ENCODE peak calls at places on chromosomes 12 and 14, in ten cellular contexts. One of them, this sample, is unnamed.

GRCh38 chr12:52280319-52280795 is 5.9 kb downstream of the KRT86 start:
- DNase-seq in small intestine: no peak
- DNase-seq in cerebellum: no peak
- DNase-seq in HuH-7.5: no peak
- DNase-seq in NCI-H2081: no peak
- DNase-seq in T-cell: no peak
- DNase-seq in RWPE1: peak; percentile 93
- DNase-seq in fibroblast of the conjunctiva: peak; percentile 96
- DNase-seq in endothelial cell: no peak
- DNase-seq in HFFc6: peak; percentile 90
- DNase-seq in this sample: no peak

GRCh38 chr12:85413266-85413665 is 133.2 kb downstream of the ALX1 start:
- DNase-seq in RWPE1: no peak
- DNase-seq in small intestine: no peak
- DNase-seq in T-cell: no peak
- DNase-seq in cerebellum: no peak
- DNase-seq in fibroblast of the conjunctiva: no peak
- DNase-seq in NCI-H2081: no peak
- DNase-seq in HFFc6: no peak
- DNase-seq in HuH-7.5: no peak
- DNase-seq in endothelial cell: no peak
- DNase-seq in this sample: no peak

GRCh38 chr12:94150483-94151225 is 2.3 kb downstream of the PLXNC1 start:
- DNase-seq in cerebellum: peak; percentile 50
- DNase-seq in endothelial cell: no peak
- DNase-seq in fibroblast of the conjunctiva: no peak
- DNase-seq in small intestine: no peak
- DNase-seq in HFFc6: no peak
- DNase-seq in RWPE1: no peak
- DNase-seq in HuH-7.5: peak; percentile 72
- DNase-seq in T-cell: peak; percentile 15
- DNase-seq in NCI-H2081: peak; percentile 26
- DNase-seq in this sample: peak; percentile 61

GRCh38 chr12:30989754-30990153 is 63.2 kb downstream of the TSPAN11 start:
- DNase-seq in cerebellum: peak; percentile 91
- DNase-seq in T-cell: no peak
- DNase-seq in HFFc6: peak; percentile 6
- DNase-seq in small intestine: peak; percentile 45
- DNase-seq in HuH-7.5: peak; percentile 54
- DNase-seq in endothelial cell: peak; percentile 44
- DNase-seq in fibroblast of the conjunctiva: no peak
- DNase-seq in RWPE1: no peak
- DNase-seq in NCI-H2081: peak; percentile 69
- DNase-seq in this sample: peak; percentile 82

GRCh38 chr14:24329736-24330135 is 5.1 kb downstream of the ADCY4 start:
- DNase-seq in HuH-7.5: no peak
- DNase-seq in HFFc6: no peak
- DNase-seq in RWPE1: no peak
- DNase-seq in endothelial cell: no peak
- DNase-seq in NCI-H2081: no peak
- DNase-seq in T-cell: peak; percentile 82
- DNase-seq in cerebellum: no peak
- DNase-seq in small intestine: peak; percentile 52
- DNase-seq in fibroblast of the conjunctiva: no peak
- DNase-seq in this sample: no peak

GRCh38 chr12:14076538-14076937 is 95.1 kb upstream of the GRIN2B start:
- DNase-seq in endothelial cell: no peak
- DNase-seq in fibroblast of the conjunctiva: no peak
- DNase-seq in cerebellum: no peak
- DNase-seq in HuH-7.5: no peak
- DNase-seq in HFFc6: no peak
- DNase-seq in RWPE1: no peak
- DNase-seq in NCI-H2081: no peak
- DNase-seq in T-cell: no peak
- DNase-seq in small intestine: no peak
- DNase-seq in this sample: no peak

GRCh38 chr12:57864811-57865751 is 18.6 kb upstream of the CTDSP2 start:
- DNase-seq in cerebellum: peak; percentile 51
- DNase-seq in RWPE1: peak; percentile 86
- DNase-seq in endothelial cell: peak; percentile 68
- DNase-seq in HFFc6: peak; percentile 59
- DNase-seq in T-cell: no peak
- DNase-seq in NCI-H2081: no peak
- DNase-seq in small intestine: peak; percentile 67
- DNase-seq in fibroblast of the conjunctiva: peak; percentile 62
- DNase-seq in HuH-7.5: peak; percentile 87
- DNase-seq in this sample: no peak

GRCh38 chr14:54739514-54739913 is 163.1 kb downstream of the GCH1 start:
- DNase-seq in NCI-H2081: no peak
- DNase-seq in T-cell: no peak
- DNase-seq in cerebellum: no peak
- DNase-seq in small intestine: no peak
- DNase-seq in RWPE1: no peak
- DNase-seq in HuH-7.5: no peak
- DNase-seq in HFFc6: no peak
- DNase-seq in endothelial cell: no peak
- DNase-seq in fibroblast of the conjunctiva: no peak
- DNase-seq in this sample: no peak

GRCh38 chr12:95185834-95186233 is 31.4 kb downstream of the FGD6 start:
- DNase-seq in RWPE1: no peak
- DNase-seq in cerebellum: no peak
- DNase-seq in fibroblast of the conjunctiva: no peak
- DNase-seq in HuH-7.5: no peak
- DNase-seq in T-cell: no peak
- DNase-seq in endothelial cell: no peak
- DNase-seq in NCI-H2081: no peak
- DNase-seq in small intestine: no peak
- DNase-seq in HFFc6: no peak
- DNase-seq in this sample: no peak

GRCh38 chr14:106551265-106551664 is 1024.9 kb downstream of the TMEM121 start:
- DNase-seq in small intestine: peak; percentile 8
- DNase-seq in HFFc6: no peak
- DNase-seq in RWPE1: no peak
- DNase-seq in HuH-7.5: no peak
- DNase-seq in endothelial cell: no peak
- DNase-seq in cerebellum: no peak
- DNase-seq in NCI-H2081: no peak
- DNase-seq in T-cell: no peak
- DNase-seq in fibroblast of the conjunctiva: no peak
- DNase-seq in this sample: no peak

GRCh38 chr12:40144023-40144422 is 38.1 kb upstream of the SLC2A13 start:
- DNase-seq in HuH-7.5: no peak
- DNase-seq in small intestine: no peak
- DNase-seq in fibroblast of the conjunctiva: no peak
- DNase-seq in cerebellum: no peak
- DNase-seq in T-cell: no peak
- DNase-seq in NCI-H2081: no peak
- DNase-seq in RWPE1: no peak
- DNase-seq in endothelial cell: no peak
- DNase-seq in HFFc6: no peak
- DNase-seq in this sample: no peak

GRCh38 chr14:63499701-63500250 is 43.4 kb downstream of the PPP2R5E start:
- DNase-seq in RWPE1: no peak
- DNase-seq in HFFc6: peak; percentile 30
- DNase-seq in HuH-7.5: no peak
- DNase-seq in endothelial cell: no peak
- DNase-seq in small intestine: no peak
- DNase-seq in fibroblast of the conjunctiva: peak; percentile 14
- DNase-seq in cerebellum: no peak
- DNase-seq in T-cell: no peak
- DNase-seq in NCI-H2081: no peak
- DNase-seq in this sample: no peak

GRCh38 chr12:43742106-43742505 is 16.5 kb downstream of the PUS7L start:
- DNase-seq in endothelial cell: no peak
- DNase-seq in NCI-H2081: no peak
- DNase-seq in cerebellum: no peak
- DNase-seq in small intestine: no peak
- DNase-seq in HuH-7.5: no peak
- DNase-seq in HFFc6: peak; percentile 88
- DNase-seq in fibroblast of the conjunctiva: peak; percentile 70
- DNase-seq in RWPE1: no peak
- DNase-seq in T-cell: no peak
- DNase-seq in this sample: no peak

GRCh38 chr12:46661161-46661845 is 164.5 kb downstream of the SLC38A4 start:
- DNase-seq in HuH-7.5: peak; percentile 13
- DNase-seq in fibroblast of the conjunctiva: peak; percentile 94
- DNase-seq in NCI-H2081: peak; percentile 53
- DNase-seq in RWPE1: no peak
- DNase-seq in endothelial cell: peak; percentile 10
- DNase-seq in small intestine: peak; percentile 82
- DNase-seq in HFFc6: peak; percentile 88
- DNase-seq in cerebellum: peak; percentile 28
- DNase-seq in T-cell: no peak
- DNase-seq in this sample: no peak

GRCh38 chr12:13905795-13906194 is 75.6 kb downstream of the GRIN2B start:
- DNase-seq in small intestine: no peak
- DNase-seq in endothelial cell: no peak
- DNase-seq in NCI-H2081: no peak
- DNase-seq in T-cell: no peak
- DNase-seq in RWPE1: no peak
- DNase-seq in HuH-7.5: no peak
- DNase-seq in fibroblast of the conjunctiva: no peak
- DNase-seq in HFFc6: no peak
- DNase-seq in cerebellum: no peak
- DNase-seq in this sample: no peak

GRCh38 chr14:52055215-52055614 is 13.6 kb downstream of the NID2 start:
- DNase-seq in NCI-H2081: no peak
- DNase-seq in T-cell: no peak
- DNase-seq in small intestine: no peak
- DNase-seq in fibroblast of the conjunctiva: no peak
- DNase-seq in endothelial cell: no peak
- DNase-seq in HuH-7.5: no peak
- DNase-seq in RWPE1: no peak
- DNase-seq in cerebellum: no peak
- DNase-seq in HFFc6: no peak
- DNase-seq in this sample: no peak

GRCh38 chr14:88321692-88322504 is 1.2 kb downstream of the KCNK10 start:
- DNase-seq in HFFc6: no peak
- DNase-seq in T-cell: no peak
- DNase-seq in small intestine: peak; percentile 2
- DNase-seq in NCI-H2081: no peak
- DNase-seq in cerebellum: peak; percentile 70
- DNase-seq in endothelial cell: no peak
- DNase-seq in HuH-7.5: no peak
- DNase-seq in fibroblast of the conjunctiva: no peak
- DNase-seq in RWPE1: no peak
- DNase-seq in this sample: peak; percentile 35

GRCh38 chr12:3275171-3276041 is 198.2 kb downstream of the TSPAN9 start:
- DNase-seq in NCI-H2081: peak; percentile 55
- DNase-seq in HFFc6: peak; percentile 72
- DNase-seq in HuH-7.5: peak; percentile 93
- DNase-seq in fibroblast of the conjunctiva: peak; percentile 32
- DNase-seq in RWPE1: peak; percentile 74
- DNase-seq in T-cell: peak; percentile 51
- DNase-seq in endothelial cell: peak; percentile 84
- DNase-seq in small intestine: peak; percentile 45
- DNase-seq in cerebellum: peak; percentile 84
- DNase-seq in this sample: peak; percentile 86

GRCh38 chr14:88507208-88507607 is 47.6 kb downstream of the PTPN21 start:
- DNase-seq in T-cell: no peak
- DNase-seq in endothelial cell: no peak
- DNase-seq in cerebellum: no peak
- DNase-seq in HuH-7.5: no peak
- DNase-seq in small intestine: no peak
- DNase-seq in RWPE1: no peak
- DNase-seq in fibroblast of the conjunctiva: no peak
- DNase-seq in HFFc6: no peak
- DNase-seq in NCI-H2081: no peak
- DNase-seq in this sample: no peak

GRCh38 chr14:88554458-88555286 is at the start of gene PTPN21:
- DNase-seq in cerebellum: peak; percentile 70
- DNase-seq in HuH-7.5: peak; percentile 75
- DNase-seq in fibroblast of the conjunctiva: peak; percentile 31
- DNase-seq in T-cell: no peak
- DNase-seq in NCI-H2081: peak; percentile 43
- DNase-seq in endothelial cell: peak; percentile 74
- DNase-seq in HFFc6: peak; percentile 51
- DNase-seq in small intestine: peak; percentile 75
- DNase-seq in RWPE1: peak; percentile 81
- DNase-seq in this sample: peak; percentile 77

GRCh38 chr12:109721276-109721675 is 7.7 kb downstream of the FAM222A start:
- DNase-seq in NCI-H2081: no peak
- DNase-seq in fibroblast of the conjunctiva: no peak
- DNase-seq in HuH-7.5: no peak
- DNase-seq in HFFc6: no peak
- DNase-seq in small intestine: peak; percentile 77
- DNase-seq in endothelial cell: no peak
- DNase-seq in T-cell: no peak
- DNase-seq in RWPE1: no peak
- DNase-seq in cerebellum: no peak
- DNase-seq in this sample: no peak

GRCh38 chr14:105460616-105461015 is 14.0 kb upstream of the CRIP2 start:
- DNase-seq in HFFc6: no peak
- DNase-seq in endothelial cell: no peak
- DNase-seq in T-cell: no peak
- DNase-seq in HuH-7.5: no peak
- DNase-seq in fibroblast of the conjunctiva: no peak
- DNase-seq in NCI-H2081: no peak
- DNase-seq in small intestine: no peak
- DNase-seq in cerebellum: no peak
- DNase-seq in RWPE1: no peak
- DNase-seq in this sample: no peak

GRCh38 chr12:65010437-65010836 is 110.7 kb downstream of the WIF1 start:
- DNase-seq in small intestine: no peak
- DNase-seq in HFFc6: no peak
- DNase-seq in cerebellum: no peak
- DNase-seq in RWPE1: no peak
- DNase-seq in HuH-7.5: no peak
- DNase-seq in NCI-H2081: no peak
- DNase-seq in endothelial cell: no peak
- DNase-seq in T-cell: no peak
- DNase-seq in fibroblast of the conjunctiva: no peak
- DNase-seq in this sample: no peak

This sample was measured in H9.